ENCODE peak calls at places on chromosomes 5 and 9, in six cellular contexts. Y, U, X, P, N and K are unnamed samples.

GRCh38 chr5:139523635-139524445 is 37.3 kb upstream of the UBE2D2 start:
- DNase-seq in U (no peak), X (peak; percentile 91), Y (no peak), N (no peak), P (no peak), K (peak; percentile 94)

GRCh38 chr5:54758038-54758437 is 227.4 kb downstream of the ESM1 start:
- DNase-seq in P (no peak), U (peak; percentile 89), X (no peak), N (no peak), Y (no peak), K (no peak)

GRCh38 chr5:133400831-133401351 is 211.4 kb downstream of the FSTL4 start:
- DNase-seq in X (peak; percentile 87), Y (no peak), U (no peak), P (no peak), N (no peak), K (peak; percentile 54)

GRCh38 chr5:29780401-29780800 is 1413.1 kb upstream of the CDH6 start:
- DNase-seq in P (no peak), U (no peak), X (no peak), Y (no peak), N (no peak), K (no peak)

GRCh38 chr9:97557606-97558095 is 56.2 kb downstream of the TMOD1 start:
- DNase-seq in U (no peak), Y (no peak), N (peak; percentile 49), X (no peak), P (no peak), K (no peak)

GRCh38 chr9:37486616-37487544 is 1.1 kb downstream of the POLR1E start:
- DNase-seq in Y (no peak), N (no peak), P (peak; percentile 24), X (peak; percentile 27), U (peak; percentile 95), K (no peak)

GRCh38 chr5:31392061-31392460 is 139.8 kb downstream of the DROSHA start:
- DNase-seq in X (no peak), N (no peak), P (no peak), Y (no peak), U (no peak), K (no peak)

GRCh38 chr5:140007311-140007710 is 35.8 kb downstream of the NRG2 start:
- DNase-seq in P (no peak), Y (no peak), X (no peak), N (no peak), U (no peak), K (no peak)

GRCh38 chr9:95341262-95342011 is 23.9 kb upstream of the FANCC start:
- DNase-seq in N (no peak), U (peak; percentile 35), X (no peak), Y (no peak), P (peak; percentile 23), K (peak; percentile 50)

GRCh38 chr5:61523997-61524396 is 191.9 kb downstream of the ZSWIM6 start:
- DNase-seq in X (no peak), N (no peak), Y (no peak), P (no peak), U (no peak), K (no peak)

GRCh38 chr5:127296321-127296720 is 5.7 kb downstream of the MEGF10 start:
- DNase-seq in Y (no peak), X (no peak), N (no peak), P (peak; percentile 4), U (no peak), K (no peak)